ENCODE peak calls at places on chromosome 2, in four cellular contexts. J is nephron progenitor cell, A is GM23338, H is Calu3. D is an unnamed sample.

GRCh38 chr2:177724398-177725287 is 332.1 kb downstream of the AGPS start:
- DNase-seq in J (peak; percentile 74), A (peak; percentile 77), H (peak; percentile 58), D (peak; percentile 66)

GRCh38 chr2:29187926-29188325 is 72.7 kb downstream of the CLIP4 start:
- DNase-seq in J (no peak), A (no peak), H (no peak), D (no peak)

GRCh38 chr2:71530246-71530986 is 77.1 kb downstream of the DYSF start:
- DNase-seq in J (peak; percentile 53), A (peak; percentile 82), H (peak; percentile 30), D (no peak)

GRCh38 chr2:139478191-139478914 is 698.2 kb upstream of the NXPH2 start:
- DNase-seq in J (no peak), A (no peak), H (no peak), D (no peak)

GRCh38 chr2:241354668-241355658 is 1.1 kb upstream of the FARP2 start:
- DNase-seq in J (peak; percentile 77), A (peak; percentile 88), H (peak; percentile 93), D (peak; percentile 82)

GRCh38 chr2:135050684-135051083 is 1.4 kb upstream of the RAB3GAP1 start:
- DNase-seq in J (no peak), A (no peak), H (no peak), D (no peak)

GRCh38 chr2:177242136-177242987 is 22.2 kb downstream of the NFE2L2 start:
- DNase-seq in J (no peak), A (no peak), H (peak; percentile 44), D (no peak)

GRCh38 chr2:121777699-121778058 is 22.2 kb downstream of the TSN start:
- DNase-seq in J (no peak), A (no peak), H (peak; percentile 45), D (no peak)

GRCh38 chr2:17298453-17298852 is 219.8 kb downstream of the RAD51AP2 start:
- DNase-seq in J (no peak), A (no peak), H (no peak), D (no peak)

GRCh38 chr2:239106314-239106908 is 258.5 kb downstream of the TWIST2 start:
- DNase-seq in J (peak; percentile 66), A (peak; percentile 52), H (peak; percentile 74), D (peak; percentile 58)

GRCh38 chr2:224982910-224983688 is 59.2 kb downstream of the DOCK10 start:
- DNase-seq in J (no peak), A (peak; percentile 5), H (no peak), D (no peak)

GRCh38 chr2:233409286-233409991 is 55.1 kb downstream of the DGKD start:
- DNase-seq in J (no peak), A (no peak), H (peak; percentile 57), D (no peak)

D was measured in ovary.